ENCODE peak calls at places on chromosomes 12 and 14, in seven cellular contexts. F is natural killer cell; G is NCI-H748 treated with DMSO at 0.1 percent for 48 hours; D is heart left ventricle; J is GM13977; P is stimulated activated CD4-positive, alpha-beta T cell treated with anti-CD3 and anti-CD28 coated beads, Interleukin-4, amount 100 ng/mL, for 4 hours; W is NCI-H774. V is an unnamed sample.

GRCh38 chr14:33229269-33229924 is 290.7 kb downstream of the NPAS3 start:
- DNase-seq in F (no peak), G (peak; percentile 14), D (no peak), J (no peak), P (no peak), W (no peak), V (no peak)

GRCh38 chr14:38442208-38442607 is 186.3 kb upstream of the CLEC14A start:
- DNase-seq in F (no peak), G (no peak), D (no peak), J (no peak), P (no peak), W (no peak), V (no peak)

GRCh38 chr14:105576525-105577088 is 50.2 kb downstream of the TMEM121 start:
- DNase-seq in F (no peak), G (no peak), D (no peak), J (no peak), P (no peak), W (no peak), V (no peak)

GRCh38 chr12:18752280-18752920 is 14.5 kb downstream of the CAPZA3 start:
- DNase-seq in F (no peak), G (no peak), D (no peak), J (no peak), P (no peak), W (no peak), V (no peak)

GRCh38 chr14:69987416-69988144 is 108.4 kb downstream of the SMOC1 start:
- DNase-seq in F (no peak), G (no peak), D (no peak), J (no peak), P (no peak), W (no peak), V (no peak)

GRCh38 chr12:6547987-6548386 is 7.9 kb downstream of the IFFO1 start:
- DNase-seq in F (no peak), G (no peak), D (peak; percentile 64), J (no peak), P (no peak), W (no peak), V (no peak)

GRCh38 chr12:65640489-65640901 is 183.8 kb upstream of the HMGA2 start:
- DNase-seq in F (no peak), G (no peak), D (no peak), J (no peak), P (no peak), W (no peak), V (no peak)

GRCh38 chr14:53509227-53509822 is 356.2 kb upstream of the DDHD1 start:
- DNase-seq in F (no peak), G (no peak), D (no peak), J (no peak), P (no peak), W (no peak), V (no peak)

GRCh38 chr14:67569651-67570290 is 30.3 kb downstream of the PIGH start:
- DNase-seq in F (no peak), G (no peak), D (no peak), J (no peak), P (no peak), W (no peak), V (no peak)

GRCh38 chr12:109999983-110000505 is 814 bp downstream of the ANKRD13A start:
- DNase-seq in F (peak; percentile 22), G (no peak), D (no peak), J (no peak), P (no peak), W (no peak), V (peak; percentile 31)

GRCh38 chr12:119589087-119589486 is 4.5 kb upstream of the TMEM233 start:
- DNase-seq in F (no peak), G (no peak), D (no peak), J (no peak), P (no peak), W (no peak), V (no peak)

GRCh38 chr12:13257356-13257875 is 60.9 kb downstream of the EMP1 start:
- DNase-seq in F (no peak), G (no peak), D (no peak), J (no peak), P (no peak), W (no peak), V (no peak)

GRCh38 chr12:29961231-29961630 is 177.5 kb upstream of the TMTC1 start:
- DNase-seq in F (no peak), G (no peak), D (no peak), J (no peak), P (no peak), W (no peak), V (no peak)

GRCh38 chr12:131620520-131620919 is 90.4 kb upstream of the SFSWAP start:
- DNase-seq in F (no peak), G (no peak), D (no peak), J (no peak), P (no peak), W (no peak), V (no peak)

GRCh38 chr14:75587388-75587787 is 9.0 kb downstream of the FLVCR2 start:
- DNase-seq in F (no peak), G (no peak), D (no peak), J (no peak), P (no peak), W (no peak), V (no peak)

GRCh38 chr12:50103767-50104321 is at the start of gene GPD1:
- DNase-seq in F (no peak), G (no peak), D (peak; percentile 80), J (no peak), P (peak; percentile 37), W (peak; percentile 79), V (no peak)

GRCh38 chr12:120599672-120600537 is 18.7 kb upstream of the POP5 start:
- DNase-seq in F (no peak), G (no peak), D (no peak), J (no peak), P (no peak), W (no peak), V (no peak)

GRCh38 chr12:68303850-68304249 is 28.3 kb downstream of the MDM1 start:
- DNase-seq in F (no peak), G (no peak), D (no peak), J (no peak), P (no peak), W (no peak), V (peak; percentile 34)

GRCh38 chr12:116674643-116675183 is 63.2 kb downstream of the SPRING1 start:
- DNase-seq in F (no peak), G (no peak), D (no peak), J (no peak), P (no peak), W (no peak), V (no peak)

GRCh38 chr12:12379831-12380730 is 23.2 kb downstream of the BORCS5 start:
- DNase-seq in F (no peak), G (no peak), D (no peak), J (peak; percentile 26), P (no peak), W (no peak), V (no peak)

GRCh38 chr12:89988156-89988555 is 279.5 kb upstream of the ATP2B1 start:
- DNase-seq in F (no peak), G (no peak), D (no peak), J (no peak), P (no peak), W (no peak), V (no peak)